ENCODE peak calls at places on chromosomes 2 and 18, in five cellular contexts. One of them, this sample, is unnamed.

GRCh38 chr2:178761759-178762371 is 45.4 kb downstream of the TTN start:
- DNase-seq in stimulated activated CD4-positive, alpha-beta T cell treated with anti-CD3 and anti-CD28 coated beads, Interleukin-4, amount 100 ng/mL, for 1 hour: no peak
- DNase-seq in epithelial cell of esophagus: peak; percentile 73
- DNase-seq in neuronal stem cell: peak; percentile 43
- DNase-seq in transverse colon: no peak
- DNase-seq in this sample: peak; percentile 30

GRCh38 chr2:237315881-237316225 is 98.1 kb downstream of the COL6A3 start:
- DNase-seq in stimulated activated CD4-positive, alpha-beta T cell treated with anti-CD3 and anti-CD28 coated beads, Interleukin-4, amount 100 ng/mL, for 1 hour: no peak
- DNase-seq in epithelial cell of esophagus: no peak
- DNase-seq in neuronal stem cell: no peak
- DNase-seq in transverse colon: no peak
- DNase-seq in this sample: no peak

GRCh38 chr2:110867078-110867477 is 134.7 kb downstream of the ACOXL start:
- DNase-seq in stimulated activated CD4-positive, alpha-beta T cell treated with anti-CD3 and anti-CD28 coated beads, Interleukin-4, amount 100 ng/mL, for 1 hour: no peak
- DNase-seq in epithelial cell of esophagus: no peak
- DNase-seq in neuronal stem cell: no peak
- DNase-seq in transverse colon: no peak
- DNase-seq in this sample: no peak

GRCh38 chr2:193518061-193518817 is 1323.5 kb upstream of the TMEFF2 start:
- DNase-seq in stimulated activated CD4-positive, alpha-beta T cell treated with anti-CD3 and anti-CD28 coated beads, Interleukin-4, amount 100 ng/mL, for 1 hour: no peak
- DNase-seq in epithelial cell of esophagus: peak; percentile 61
- DNase-seq in neuronal stem cell: no peak
- DNase-seq in transverse colon: no peak
- DNase-seq in this sample: peak; percentile 20

GRCh38 chr2:181038796-181039195 is 58.4 kb downstream of the UBE2E3 start:
- DNase-seq in stimulated activated CD4-positive, alpha-beta T cell treated with anti-CD3 and anti-CD28 coated beads, Interleukin-4, amount 100 ng/mL, for 1 hour: no peak
- DNase-seq in epithelial cell of esophagus: no peak
- DNase-seq in neuronal stem cell: no peak
- DNase-seq in transverse colon: no peak
- DNase-seq in this sample: no peak

GRCh38 chr2:176542456-176542855 is 273.2 kb downstream of the MTX2 start:
- DNase-seq in stimulated activated CD4-positive, alpha-beta T cell treated with anti-CD3 and anti-CD28 coated beads, Interleukin-4, amount 100 ng/mL, for 1 hour: no peak
- DNase-seq in epithelial cell of esophagus: no peak
- DNase-seq in neuronal stem cell: no peak
- DNase-seq in transverse colon: no peak
- DNase-seq in this sample: no peak

GRCh38 chr18:34624551-34624950 is 85.5 kb upstream of the DTNA start:
- DNase-seq in stimulated activated CD4-positive, alpha-beta T cell treated with anti-CD3 and anti-CD28 coated beads, Interleukin-4, amount 100 ng/mL, for 1 hour: no peak
- DNase-seq in epithelial cell of esophagus: peak; percentile 4
- DNase-seq in neuronal stem cell: no peak
- DNase-seq in transverse colon: no peak
- DNase-seq in this sample: no peak

GRCh38 chr2:141766225-141766624 is 364.6 kb downstream of the LRP1B start:
- DNase-seq in stimulated activated CD4-positive, alpha-beta T cell treated with anti-CD3 and anti-CD28 coated beads, Interleukin-4, amount 100 ng/mL, for 1 hour: no peak
- DNase-seq in epithelial cell of esophagus: no peak
- DNase-seq in neuronal stem cell: no peak
- DNase-seq in transverse colon: no peak
- DNase-seq in this sample: no peak

GRCh38 chr2:187497858-187498463 is 49.9 kb upstream of the CALCRL start:
- DNase-seq in stimulated activated CD4-positive, alpha-beta T cell treated with anti-CD3 and anti-CD28 coated beads, Interleukin-4, amount 100 ng/mL, for 1 hour: no peak
- DNase-seq in epithelial cell of esophagus: peak; percentile 10
- DNase-seq in neuronal stem cell: no peak
- DNase-seq in transverse colon: no peak
- DNase-seq in this sample: no peak

GRCh38 chr18:39186008-39186407 is 1620.4 kb upstream of the CELF4 start:
- DNase-seq in stimulated activated CD4-positive, alpha-beta T cell treated with anti-CD3 and anti-CD28 coated beads, Interleukin-4, amount 100 ng/mL, for 1 hour: no peak
- DNase-seq in epithelial cell of esophagus: no peak
- DNase-seq in neuronal stem cell: no peak
- DNase-seq in transverse colon: no peak
- DNase-seq in this sample: no peak

GRCh38 chr2:197079832-197080555 is 153.5 kb upstream of the PGAP1 start:
- DNase-seq in stimulated activated CD4-positive, alpha-beta T cell treated with anti-CD3 and anti-CD28 coated beads, Interleukin-4, amount 100 ng/mL, for 1 hour: no peak
- DNase-seq in epithelial cell of esophagus: peak; percentile 4
- DNase-seq in neuronal stem cell: no peak
- DNase-seq in transverse colon: no peak
- DNase-seq in this sample: no peak

GRCh38 chr2:66432801-66433694 is 1.9 kb upstream of the MEIS1 start:
- DNase-seq in stimulated activated CD4-positive, alpha-beta T cell treated with anti-CD3 and anti-CD28 coated beads, Interleukin-4, amount 100 ng/mL, for 1 hour: peak; percentile 12
- DNase-seq in epithelial cell of esophagus: peak; percentile 97
- DNase-seq in neuronal stem cell: peak; percentile 94
- DNase-seq in transverse colon: peak; percentile 70
- DNase-seq in this sample: peak; percentile 86

GRCh38 chr2:65630643-65631042 is 198.2 kb upstream of the SPRED2 start:
- DNase-seq in stimulated activated CD4-positive, alpha-beta T cell treated with anti-CD3 and anti-CD28 coated beads, Interleukin-4, amount 100 ng/mL, for 1 hour: no peak
- DNase-seq in epithelial cell of esophagus: peak; percentile 75
- DNase-seq in neuronal stem cell: no peak
- DNase-seq in transverse colon: no peak
- DNase-seq in this sample: no peak

GRCh38 chr18:47075098-47075883 is 39.9 kb upstream of the ELOA2 start:
- DNase-seq in stimulated activated CD4-positive, alpha-beta T cell treated with anti-CD3 and anti-CD28 coated beads, Interleukin-4, amount 100 ng/mL, for 1 hour: no peak
- DNase-seq in epithelial cell of esophagus: peak; percentile 77
- DNase-seq in neuronal stem cell: no peak
- DNase-seq in transverse colon: peak; percentile 9
- DNase-seq in this sample: no peak

GRCh38 chr2:85930129-85931124 is 41.6 kb upstream of the ST3GAL5 start:
- DNase-seq in stimulated activated CD4-positive, alpha-beta T cell treated with anti-CD3 and anti-CD28 coated beads, Interleukin-4, amount 100 ng/mL, for 1 hour: no peak
- DNase-seq in epithelial cell of esophagus: peak; percentile 78
- DNase-seq in neuronal stem cell: no peak
- DNase-seq in transverse colon: no peak
- DNase-seq in this sample: no peak

GRCh38 chr18:59054892-59055291 is 84.8 kb upstream of the SEC11C start:
- DNase-seq in stimulated activated CD4-positive, alpha-beta T cell treated with anti-CD3 and anti-CD28 coated beads, Interleukin-4, amount 100 ng/mL, for 1 hour: no peak
- DNase-seq in epithelial cell of esophagus: no peak
- DNase-seq in neuronal stem cell: no peak
- DNase-seq in transverse colon: no peak
- DNase-seq in this sample: no peak

GRCh38 chr2:55894720-55895119 is 28.9 kb downstream of the EFEMP1 start:
- DNase-seq in stimulated activated CD4-positive, alpha-beta T cell treated with anti-CD3 and anti-CD28 coated beads, Interleukin-4, amount 100 ng/mL, for 1 hour: no peak
- DNase-seq in epithelial cell of esophagus: peak; percentile 48
- DNase-seq in neuronal stem cell: no peak
- DNase-seq in transverse colon: no peak
- DNase-seq in this sample: no peak

GRCh38 chr2:102453497-102453896 is 19.5 kb upstream of the SLC9A4 start:
- DNase-seq in stimulated activated CD4-positive, alpha-beta T cell treated with anti-CD3 and anti-CD28 coated beads, Interleukin-4, amount 100 ng/mL, for 1 hour: no peak
- DNase-seq in epithelial cell of esophagus: no peak
- DNase-seq in neuronal stem cell: no peak
- DNase-seq in transverse colon: peak; percentile 26
- DNase-seq in this sample: no peak

GRCh38 chr2:235860846-235861245 is 307.3 kb downstream of the GBX2 start:
- DNase-seq in stimulated activated CD4-positive, alpha-beta T cell treated with anti-CD3 and anti-CD28 coated beads, Interleukin-4, amount 100 ng/mL, for 1 hour: no peak
- DNase-seq in epithelial cell of esophagus: no peak
- DNase-seq in neuronal stem cell: no peak
- DNase-seq in transverse colon: no peak
- DNase-seq in this sample: no peak

GRCh38 chr2:6986894-6987487 is 69.8 kb downstream of the RNF144A start:
- DNase-seq in stimulated activated CD4-positive, alpha-beta T cell treated with anti-CD3 and anti-CD28 coated beads, Interleukin-4, amount 100 ng/mL, for 1 hour: no peak
- DNase-seq in epithelial cell of esophagus: no peak
- DNase-seq in neuronal stem cell: no peak
- DNase-seq in transverse colon: no peak
- DNase-seq in this sample: no peak

GRCh38 chr2:210663574-210663973 is 107.2 kb downstream of the CPS1 start:
- DNase-seq in stimulated activated CD4-positive, alpha-beta T cell treated with anti-CD3 and anti-CD28 coated beads, Interleukin-4, amount 100 ng/mL, for 1 hour: no peak
- DNase-seq in epithelial cell of esophagus: peak; percentile 57
- DNase-seq in neuronal stem cell: peak; percentile 11
- DNase-seq in transverse colon: no peak
- DNase-seq in this sample: no peak

GRCh38 chr2:217928324-217929293 is 74.2 kb downstream of the TNS1 start:
- DNase-seq in stimulated activated CD4-positive, alpha-beta T cell treated with anti-CD3 and anti-CD28 coated beads, Interleukin-4, amount 100 ng/mL, for 1 hour: no peak
- DNase-seq in epithelial cell of esophagus: no peak
- DNase-seq in neuronal stem cell: no peak
- DNase-seq in transverse colon: no peak
- DNase-seq in this sample: no peak

GRCh38 chr18:48553236-48553635 is 14.4 kb downstream of the CTIF start:
- DNase-seq in stimulated activated CD4-positive, alpha-beta T cell treated with anti-CD3 and anti-CD28 coated beads, Interleukin-4, amount 100 ng/mL, for 1 hour: no peak
- DNase-seq in epithelial cell of esophagus: peak; percentile 75
- DNase-seq in neuronal stem cell: no peak
- DNase-seq in transverse colon: no peak
- DNase-seq in this sample: no peak

GRCh38 chr18:76524900-76525698 is 30.1 kb upstream of the ZNF516 start:
- DNase-seq in stimulated activated CD4-positive, alpha-beta T cell treated with anti-CD3 and anti-CD28 coated beads, Interleukin-4, amount 100 ng/mL, for 1 hour: no peak
- DNase-seq in epithelial cell of esophagus: no peak
- DNase-seq in neuronal stem cell: peak; percentile 72
- DNase-seq in transverse colon: peak; percentile 13
- DNase-seq in this sample: peak; percentile 67

GRCh38 chr18:52082250-52082649 is 257.7 kb upstream of the DCC start:
- DNase-seq in stimulated activated CD4-positive, alpha-beta T cell treated with anti-CD3 and anti-CD28 coated beads, Interleukin-4, amount 100 ng/mL, for 1 hour: no peak
- DNase-seq in epithelial cell of esophagus: no peak
- DNase-seq in neuronal stem cell: no peak
- DNase-seq in transverse colon: no peak
- DNase-seq in this sample: no peak

GRCh38 chr2:149068996-149069888 is 30.7 kb downstream of the LYPD6B start:
- DNase-seq in stimulated activated CD4-positive, alpha-beta T cell treated with anti-CD3 and anti-CD28 coated beads, Interleukin-4, amount 100 ng/mL, for 1 hour: no peak
- DNase-seq in epithelial cell of esophagus: peak; percentile 51
- DNase-seq in neuronal stem cell: no peak
- DNase-seq in transverse colon: no peak
- DNase-seq in this sample: no peak

GRCh38 chr2:162202203-162202602 is 41.0 kb downstream of the FAP start:
- DNase-seq in stimulated activated CD4-positive, alpha-beta T cell treated with anti-CD3 and anti-CD28 coated beads, Interleukin-4, amount 100 ng/mL, for 1 hour: no peak
- DNase-seq in epithelial cell of esophagus: no peak
- DNase-seq in neuronal stem cell: no peak
- DNase-seq in transverse colon: no peak
- DNase-seq in this sample: no peak

GRCh38 chr2:210318491-210318890 is 3.5 kb upstream of the MYL1 start:
- DNase-seq in stimulated activated CD4-positive, alpha-beta T cell treated with anti-CD3 and anti-CD28 coated beads, Interleukin-4, amount 100 ng/mL, for 1 hour: no peak
- DNase-seq in epithelial cell of esophagus: no peak
- DNase-seq in neuronal stem cell: no peak
- DNase-seq in transverse colon: no peak
- DNase-seq in this sample: no peak

GRCh38 chr2:127422631-127423475 is 4.6 kb downstream of the PROC start:
- DNase-seq in stimulated activated CD4-positive, alpha-beta T cell treated with anti-CD3 and anti-CD28 coated beads, Interleukin-4, amount 100 ng/mL, for 1 hour: no peak
- DNase-seq in epithelial cell of esophagus: no peak
- DNase-seq in neuronal stem cell: no peak
- DNase-seq in transverse colon: peak; percentile 45
- DNase-seq in this sample: no peak

GRCh38 chr2:7154666-7155065 is 237.5 kb downstream of the RNF144A start:
- DNase-seq in stimulated activated CD4-positive, alpha-beta T cell treated with anti-CD3 and anti-CD28 coated beads, Interleukin-4, amount 100 ng/mL, for 1 hour: no peak
- DNase-seq in epithelial cell of esophagus: no peak
- DNase-seq in neuronal stem cell: no peak
- DNase-seq in transverse colon: no peak
- DNase-seq in this sample: no peak

GRCh38 chr2:55992465-55992864 is 68.9 kb upstream of the EFEMP1 start:
- DNase-seq in stimulated activated CD4-positive, alpha-beta T cell treated with anti-CD3 and anti-CD28 coated beads, Interleukin-4, amount 100 ng/mL, for 1 hour: no peak
- DNase-seq in epithelial cell of esophagus: peak; percentile 95
- DNase-seq in neuronal stem cell: no peak
- DNase-seq in transverse colon: peak; percentile 8
- DNase-seq in this sample: peak; percentile 88

GRCh38 chr2:166057363-166058169 is 70.3 kb downstream of the SCN1A start:
- DNase-seq in stimulated activated CD4-positive, alpha-beta T cell treated with anti-CD3 and anti-CD28 coated beads, Interleukin-4, amount 100 ng/mL, for 1 hour: no peak
- DNase-seq in epithelial cell of esophagus: peak; percentile 59
- DNase-seq in neuronal stem cell: peak; percentile 2
- DNase-seq in transverse colon: no peak
- DNase-seq in this sample: peak; percentile 9

GRCh38 chr18:62757399-62758010 is 42.2 kb downstream of the PHLPP1 start:
- DNase-seq in stimulated activated CD4-positive, alpha-beta T cell treated with anti-CD3 and anti-CD28 coated beads, Interleukin-4, amount 100 ng/mL, for 1 hour: no peak
- DNase-seq in epithelial cell of esophagus: peak; percentile 42
- DNase-seq in neuronal stem cell: no peak
- DNase-seq in transverse colon: no peak
- DNase-seq in this sample: no peak

GRCh38 chr2:40436093-40436475 is 15.8 kb downstream of the SLC8A1 start:
- DNase-seq in stimulated activated CD4-positive, alpha-beta T cell treated with anti-CD3 and anti-CD28 coated beads, Interleukin-4, amount 100 ng/mL, for 1 hour: no peak
- DNase-seq in epithelial cell of esophagus: no peak
- DNase-seq in neuronal stem cell: no peak
- DNase-seq in transverse colon: no peak
- DNase-seq in this sample: no peak

GRCh38 chr2:240716130-240716798 is 24.6 kb downstream of the AQP12A start:
- DNase-seq in stimulated activated CD4-positive, alpha-beta T cell treated with anti-CD3 and anti-CD28 coated beads, Interleukin-4, amount 100 ng/mL, for 1 hour: no peak
- DNase-seq in epithelial cell of esophagus: no peak
- DNase-seq in neuronal stem cell: no peak
- DNase-seq in transverse colon: no peak
- DNase-seq in this sample: no peak

GRCh38 chr2:61538920-61539559 is 884 bp upstream of the XPO1 start:
- DNase-seq in stimulated activated CD4-positive, alpha-beta T cell treated with anti-CD3 and anti-CD28 coated beads, Interleukin-4, amount 100 ng/mL, for 1 hour: peak; percentile 55
- DNase-seq in epithelial cell of esophagus: peak; percentile 37
- DNase-seq in neuronal stem cell: peak; percentile 6
- DNase-seq in transverse colon: peak; percentile 19
- DNase-seq in this sample: peak; percentile 16